ENCODE peak calls at places on chromosomes 13 and 19, in seven cellular contexts. O, V, Z, J, A, W and R are unnamed samples.
A peak's percentile ranks its signal among the peaks of the same experiment; 100 is the strongest.

GRCh38 chr13:27463500-27463899 is 13.1 kb upstream of the MTIF3 start:
- DNase-seq in W (no peak), V (no peak), O (no peak), Z (no peak), A (no peak), J (no peak), R (no peak)

GRCh38 chr13:72149701-72150100 is 282.7 kb upstream of the DACH1 start:
- DNase-seq in W (no peak), J (no peak), A (no peak), V (no peak), O (no peak), Z (peak; percentile 14), R (no peak)

GRCh38 chr13:112790735-112791641 is 101.2 kb downstream of the ATP11A start:
- DNase-seq in A (no peak), J (no peak), W (no peak), Z (no peak), O (no peak), V (no peak), R (no peak)

GRCh38 chr19:18776288-18776594 is 14.9 kb downstream of the COMP start:
- DNase-seq in O (no peak), W (no peak), V (peak; percentile 55), J (no peak), A (no peak), Z (no peak), R (no peak)

GRCh38 chr19:13118424-13119193 is 545 bp downstream of the NACC1 start:
- DNase-seq in W (peak; percentile 91), V (peak; percentile 66), J (peak; percentile 43), Z (no peak), A (no peak), O (peak; percentile 65), R (no peak)

GRCh38 chr19:22428299-22428913 is 6.3 kb upstream of the ZNF98 start:
- DNase-seq in A (no peak), J (no peak), W (no peak), Z (peak; percentile 15), V (no peak), O (no peak), R (no peak)

GRCh38 chr19:54206831-54207177 is 6.1 kb downstream of the RPS9 start:
- DNase-seq in Z (no peak), J (no peak), O (no peak), A (no peak), W (no peak), V (no peak), R (no peak)

GRCh38 chr13:26183416-26183815 is 38.7 kb downstream of the RNF6 start:
- DNase-seq in Z (no peak), A (no peak), V (no peak), O (no peak), W (no peak), J (no peak), R (no peak)

GRCh38 chr13:49346460-49346859 is 97.4 kb downstream of the CAB39L start:
- DNase-seq in J (no peak), W (no peak), V (no peak), O (no peak), A (no peak), Z (no peak), R (no peak)

GRCh38 chr19:28701491-28701890 is 511.5 kb downstream of the UQCRFS1 start:
- DNase-seq in W (no peak), A (no peak), V (peak; percentile 55), O (no peak), Z (no peak), J (no peak), R (no peak)

GRCh38 chr19:27736225-27736624 is 1476.7 kb downstream of the UQCRFS1 start:
- DNase-seq in W (no peak), O (no peak), J (no peak), V (no peak), A (no peak), Z (no peak), R (no peak)

GRCh38 chr13:27359203-27359821 is 65.1 kb upstream of the GTF3A start:
- DNase-seq in J (peak; percentile 53), O (peak; percentile 77), Z (peak; percentile 74), V (peak; percentile 75), W (peak; percentile 77), A (no peak), R (no peak)

GRCh38 chr13:34867590-34867989 is 74.5 kb upstream of the NBEA start:
- DNase-seq in O (no peak), A (no peak), W (no peak), V (peak; percentile 21), Z (no peak), J (no peak), R (no peak)

GRCh38 chr19:35142531-35143230 is 374 bp upstream of the FXYD7 start:
- DNase-seq in Z (peak; percentile 87), J (peak; percentile 40), V (peak; percentile 63), A (no peak), W (peak; percentile 80), O (peak; percentile 70), R (no peak)

GRCh38 chr19:13212759-13213330 is 62.6 kb downstream of the IER2 start:
- DNase-seq in J (peak; percentile 50), W (peak; percentile 81), Z (peak; percentile 63), A (no peak), V (peak; percentile 76), O (peak; percentile 78), R (peak; percentile 9)

GRCh38 chr13:47723898-47724297 is 277.2 kb downstream of the SUCLA2 start:
- DNase-seq in J (no peak), Z (no peak), W (no peak), V (no peak), O (no peak), A (no peak), R (no peak)

GRCh38 chr19:3646336-3647092 is 19.9 kb upstream of the CACTIN start:
- DNase-seq in O (no peak), J (no peak), A (no peak), Z (no peak), V (no peak), W (no peak), R (no peak)

GRCh38 chr13:52925775-52926285 is 77.4 kb upstream of the PCDH8 start:
- DNase-seq in Z (no peak), V (no peak), O (no peak), W (no peak), A (no peak), J (peak; percentile 56), R (peak; percentile 84)

DNA sequence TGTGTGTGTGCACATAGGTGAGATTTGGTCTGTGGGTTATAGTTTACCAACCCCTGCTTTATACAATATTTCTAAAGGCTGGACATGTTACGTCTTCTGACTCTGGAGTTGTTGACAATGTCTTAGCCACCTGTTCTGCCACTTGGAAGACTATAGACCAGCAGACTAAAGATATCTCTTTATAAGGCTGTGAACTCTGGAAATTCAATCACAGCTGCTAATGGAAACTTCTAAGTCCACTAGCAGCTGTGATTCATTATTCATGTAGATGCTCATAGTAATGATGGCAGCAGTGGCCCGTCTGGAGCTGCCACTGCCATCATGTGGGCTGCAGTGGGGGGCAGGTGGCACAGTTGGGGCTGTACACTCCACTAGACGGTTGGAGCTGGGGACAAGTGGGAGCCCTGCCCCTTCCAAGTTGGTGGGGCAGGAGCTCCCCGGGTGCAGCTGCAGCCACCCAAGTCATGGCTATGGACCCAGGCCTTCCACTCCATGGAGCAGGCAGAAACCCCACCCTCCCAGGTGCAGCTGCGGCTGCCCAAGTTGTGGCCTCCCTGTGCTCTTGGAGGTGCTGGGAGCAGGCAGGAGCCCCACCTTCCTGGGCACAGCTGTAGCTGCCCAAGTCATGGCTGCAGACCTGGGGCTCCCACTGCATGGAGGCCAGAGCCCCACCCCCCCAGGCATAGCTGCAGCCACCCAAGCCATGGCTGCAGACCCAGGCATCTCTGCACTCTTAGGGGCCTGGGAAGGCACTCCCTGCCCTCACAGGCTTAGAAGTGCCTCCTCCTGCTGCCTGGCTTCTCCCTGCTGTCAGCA is 8.8 kb downstream of the IGFL4 start:
- DNase-seq in Z (no peak), O (no peak), A (no peak), V (no peak), W (no peak), J (no peak), R (no peak)
- TF ChIP-seq CTCF in Z (no peak), O (no peak), A (no peak), V (no peak), W (no peak), J (no peak), R (no peak)

DNA sequence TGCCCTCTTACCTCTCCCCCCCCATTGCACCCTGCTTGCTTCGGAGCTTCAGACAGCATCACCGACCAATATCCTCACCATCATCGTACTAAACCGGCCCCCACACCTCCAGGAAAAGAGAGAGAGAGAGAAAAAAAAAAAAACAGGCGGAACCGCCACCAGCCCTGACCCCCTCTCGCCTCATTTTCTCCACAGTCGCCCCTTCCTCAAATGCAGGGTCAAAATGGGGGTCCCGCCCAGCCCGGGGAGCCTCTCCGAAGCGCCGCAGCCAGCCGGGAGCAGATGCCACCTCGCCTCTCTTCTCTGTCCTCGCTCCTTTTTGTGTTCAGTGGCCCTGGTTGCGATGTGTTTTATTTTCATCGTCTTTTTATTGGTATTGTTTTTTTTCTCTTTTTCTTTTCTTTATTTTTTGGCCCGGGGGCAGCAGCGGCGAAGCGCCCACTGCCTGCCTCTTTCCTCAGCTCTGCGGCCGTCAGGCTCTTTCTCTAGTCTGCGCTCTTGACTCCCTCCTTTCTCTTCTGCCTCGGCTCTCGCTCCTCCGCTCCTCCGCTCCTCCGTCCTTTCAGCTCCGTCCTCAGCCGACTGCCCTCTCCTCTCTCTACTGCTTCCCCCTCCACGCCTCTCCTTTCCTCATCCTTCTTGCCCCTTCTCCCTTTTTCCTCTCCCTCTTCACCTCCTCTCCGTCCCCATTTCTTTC is 41.4 kb downstream of the DEDD2 start:
- DNase-seq in O (no peak), J (no peak), A (no peak), V (peak; percentile 19), W (no peak), Z (no peak), R (no peak)
- H3K27me3 ChIP-seq in O (peaks cover 20% of the 10 kb centered on the region), J (peaks cover 91% of the 10 kb centered on the region), A (peaks cover 12% of the 10 kb centered on the region), V (peaks cover 38% of the 10 kb centered on the region), W (peaks cover 66% of the 10 kb centered on the region), Z (peaks cover 28% of the 10 kb centered on the region), R (peaks cover 67% of the 10 kb centered on the region)

DNA sequence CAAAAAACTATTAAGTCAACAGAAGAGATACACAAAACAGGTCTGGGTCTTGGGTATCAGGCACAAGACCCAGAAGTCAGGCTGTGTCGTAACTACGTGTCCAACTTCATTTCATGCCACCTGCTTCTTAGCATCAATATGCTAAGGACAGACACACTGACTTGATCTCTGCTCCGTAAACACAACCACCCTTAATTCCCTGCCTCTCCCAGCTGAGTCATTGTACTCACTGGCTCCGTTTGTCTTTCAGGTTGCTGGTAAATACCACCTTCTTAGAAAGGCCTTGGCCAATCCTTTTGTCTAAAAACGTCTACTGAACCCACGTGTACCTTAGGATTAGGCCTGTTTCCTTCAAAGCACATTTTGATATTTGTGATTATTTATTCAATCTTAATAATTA is 726.2 kb downstream of the PCDH9 start:
- DNase-seq in A (no peak), Z (no peak), J (no peak), V (peak; percentile 54), W (no peak), O (no peak), R (no peak)
- H3K27ac ChIP-seq in A (no peak overlapping the region), Z (no peak overlapping the region), J (no peak overlapping the region), V (no peak overlapping the region), W (no peak overlapping the region), O (no peak overlapping the region), R (no peak overlapping the region)

GRCh38 chr19:30670011-30670329 is 297.8 kb downstream of the ZNF536 start:
- DNase-seq in J (no peak), W (no peak), O (no peak), V (no peak), Z (no peak), A (no peak), R (no peak)
- TF ChIP-seq CTCF in J (no peak), W (no peak), O (no peak), V (no peak), Z (no peak), A (no peak), R (no peak)

GRCh38 chr19:21264416-21264815 is 64.8 kb downstream of the ZNF708 start:
- DNase-seq in J (no peak), O (no peak), A (no peak), Z (no peak), W (no peak), V (no peak), R (no peak)
- H3K27me3 ChIP-seq in J (no peaks in the 10 kb centered on the region), O (no peaks in the 10 kb centered on the region), A (no peaks in the 10 kb centered on the region), Z (no peaks in the 10 kb centered on the region), W (no peaks in the 10 kb centered on the region), V (no peaks in the 10 kb centered on the region), R (no peaks in the 10 kb centered on the region)

GRCh38 chr19:17719730-17720486 is 628 bp downstream of the MAP1S start:
- DNase-seq in W (peak; percentile 83), O (peak; percentile 69), A (no peak), V (peak; percentile 34), Z (peak; percentile 79), J (no peak), R (no peak)
- H3K27ac ChIP-seq in W (peak overlapping the region; percentile 70), O (peak overlapping the region; percentile 62), A (peak overlapping the region; percentile 22), V (no peak overlapping the region), Z (peak overlapping the region; percentile 37), J (peak overlapping the region; percentile 67), R (no peak overlapping the region)